ENCODE peak calls at places on chromosomes 16 and 17, in ten cellular contexts. L is RWPE2; J is cardiac muscle cell; N is mesenchymal stem cell; G is neuronal stem cell; E is left ventricle myocardium inferior; F is CD8-positive, alpha-beta T cell; X is SK-N-SH; O is naive thymus-derived CD4-positive, alpha-beta T cell; S is heart left ventricle. D is an unnamed sample.

GRCh38 chr17:58338907-58339774 is 10.5 kb upstream of the TSPOAP1 start:
- DNase-seq in L (no peak), J (peak; percentile 87), N (peak; percentile 64), G (no peak), E (peak; percentile 60), F (peak; percentile 40), X (peak; percentile 79), O (no peak), S (peak; percentile 63), D (no peak)

GRCh38 chr16:81833751-81834150 is 54.7 kb downstream of the PLCG2 start:
- DNase-seq in L (no peak), J (no peak), N (no peak), G (no peak), E (no peak), F (no peak), X (no peak), O (no peak), S (no peak), D (no peak)

GRCh38 chr17:37605813-37606505 is 3.3 kb downstream of the SYNRG start:
- DNase-seq in L (no peak), J (no peak), N (no peak), G (no peak), E (no peak), F (peak; percentile 47), X (no peak), O (peak; percentile 46), S (no peak), D (no peak)

GRCh38 chr16:10579965-10580918 is at the start of gene EMP2:
- DNase-seq in L (peak; percentile 76), J (peak; percentile 78), N (peak; percentile 81), G (peak; percentile 75), E (peak; percentile 88), F (no peak), X (peak; percentile 95), O (no peak), S (peak; percentile 90), D (no peak)

GRCh38 chr16:23504076-23504452 is 6.2 kb downstream of the GGA2 start:
- DNase-seq in L (no peak), J (peak; percentile 80), N (no peak), G (no peak), E (no peak), F (no peak), X (no peak), O (no peak), S (peak; percentile 43), D (no peak)

GRCh38 chr16:22205577-22206012 is 483 bp upstream of the EEF2K start:
- DNase-seq in L (no peak), J (no peak), N (no peak), G (no peak), E (no peak), F (no peak), X (no peak), O (no peak), S (no peak), D (no peak)

GRCh38 chr17:63442549-63443035 is 3.5 kb downstream of the CYB561 start:
- DNase-seq in L (no peak), J (no peak), N (no peak), G (no peak), E (no peak), F (no peak), X (peak; percentile 92), O (no peak), S (no peak), D (no peak)

GRCh38 chr16:11621920-11622651 is 35.4 kb upstream of the LITAF start:
- DNase-seq in L (no peak), J (no peak), N (no peak), G (no peak), E (no peak), F (peak; percentile 79), X (peak; percentile 56), O (peak; percentile 77), S (no peak), D (no peak)

GRCh38 chr16:55257971-55258613 is 65.9 kb upstream of the IRX6 start:
- DNase-seq in L (no peak), J (peak; percentile 61), N (no peak), G (peak; percentile 49), E (peak; percentile 29), F (peak; percentile 23), X (peak; percentile 45), O (peak; percentile 14), S (peak; percentile 39), D (no peak)

GRCh38 chr16:59487067-59487466 is 753.0 kb upstream of the GOT2 start:
- DNase-seq in L (no peak), J (no peak), N (no peak), G (no peak), E (no peak), F (no peak), X (no peak), O (no peak), S (no peak), D (no peak)
- H3K9me3 ChIP-seq in L (no peaks in the 10 kb centered on the region), J (no peaks in the 10 kb centered on the region), N (peaks cover 5% of the 10 kb centered on the region), G (no peaks in the 10 kb centered on the region), E (peaks cover 22% of the 10 kb centered on the region), F (no peaks in the 10 kb centered on the region), X (no peaks in the 10 kb centered on the region), O (no peaks in the 10 kb centered on the region), S (peaks cover 11% of the 10 kb centered on the region), D (no peaks in the 10 kb centered on the region)

GRCh38 chr16:49700928-49701685 is 154.8 kb downstream of the ZNF423 start:
- DNase-seq in L (no peak), J (peak; percentile 90), N (no peak), G (no peak), E (no peak), F (no peak), X (no peak), O (no peak), S (no peak), D (no peak)
- H3K4me1 ChIP-seq in L (no peaks in the 10 kb centered on the region), J (peaks cover 74% of the 10 kb centered on the region), N (peaks cover 56% of the 10 kb centered on the region), G (peaks cover 55% of the 10 kb centered on the region), E (peaks cover 57% of the 10 kb centered on the region), F (no peaks in the 10 kb centered on the region), X (peaks cover 10% of the 10 kb centered on the region), O (no peaks in the 10 kb centered on the region), S (peaks cover 21% of the 10 kb centered on the region), D (no peaks in the 10 kb centered on the region)

DNA sequence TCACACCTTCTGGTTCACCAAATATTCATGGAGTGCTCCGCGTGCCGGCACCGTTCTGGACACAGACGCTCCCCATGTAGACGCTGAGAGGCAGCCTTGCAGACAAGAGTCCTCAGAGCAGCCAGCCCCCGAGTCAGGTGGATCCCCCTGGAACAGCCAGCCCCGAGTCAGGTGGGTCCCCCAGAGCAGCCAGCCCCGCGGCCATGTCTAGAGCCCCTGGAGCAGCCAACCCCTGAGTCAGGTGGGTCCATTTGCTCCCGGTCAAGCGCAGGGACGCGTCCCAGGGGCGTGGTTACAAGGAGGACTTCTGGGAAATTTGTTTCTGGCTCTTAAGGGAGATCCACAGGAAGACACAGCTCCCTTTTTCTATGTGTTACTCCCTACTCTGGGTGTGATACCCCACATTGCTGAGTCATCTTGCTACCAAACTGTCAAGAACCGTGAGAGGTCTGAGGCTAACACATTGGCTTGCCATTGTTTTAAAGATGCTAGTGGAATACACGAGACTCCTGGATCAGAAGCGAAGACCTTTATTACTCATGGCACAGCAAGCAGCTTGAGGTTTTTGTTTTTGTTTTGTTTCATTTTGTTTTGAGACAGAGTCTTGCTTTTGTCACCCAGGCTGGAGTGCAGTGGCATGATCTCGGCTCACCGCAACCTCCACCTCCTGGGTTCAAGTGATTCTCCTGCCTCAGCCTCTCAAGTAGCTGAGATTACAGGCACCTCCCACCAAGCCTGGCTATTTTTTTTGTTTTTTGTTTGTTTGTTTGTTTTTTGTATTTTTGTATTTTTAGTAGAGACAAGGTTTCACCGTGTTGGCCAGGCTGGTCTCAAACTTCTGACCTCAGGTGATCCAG is 43.3 kb upstream of the CBFA2T3 start:
- DNase-seq in L (peak; percentile 54), J (no peak), N (no peak), G (no peak), E (peak; percentile 12), F (no peak), X (no peak), O (no peak), S (no peak), D (no peak)
- H3K4me3 ChIP-seq in L (no peak overlapping the region), J (no peak overlapping the region), N (no peak overlapping the region), G (no peak overlapping the region), E (no peak overlapping the region), F (no peak overlapping the region), X (no peak overlapping the region), O (no peak overlapping the region), S (no peak overlapping the region), D (no peak overlapping the region)

DNA sequence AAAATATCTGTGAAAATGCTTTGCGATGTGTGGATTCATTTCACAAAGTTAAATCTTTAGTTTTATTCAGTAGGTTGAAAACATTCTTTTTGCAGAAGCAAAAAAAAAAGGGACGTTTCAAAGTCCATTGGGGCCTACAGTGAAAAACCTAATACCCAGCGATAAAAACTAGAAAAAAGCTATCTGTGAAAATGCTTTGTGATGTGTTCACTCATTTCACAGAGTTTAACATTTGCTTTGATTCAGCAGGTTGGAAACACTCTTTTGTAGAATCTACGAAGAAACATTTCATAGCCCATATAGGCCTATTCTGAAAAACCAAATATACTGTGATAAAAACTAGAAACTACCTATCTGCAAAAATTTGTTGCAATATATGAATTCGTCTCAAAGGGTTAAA is 113.6 kb upstream of the WSB1 start:
- DNase-seq in L (no peak), J (no peak), N (no peak), G (no peak), E (no peak), F (no peak), X (no peak), O (no peak), S (no peak), D (no peak)
- H3K9me3 ChIP-seq in L (no peaks in the 10 kb centered on the region), J (peaks cover 6% of the 10 kb centered on the region), N (peaks cover 4% of the 10 kb centered on the region), G (no peaks in the 10 kb centered on the region), E (peaks cover 22% of the 10 kb centered on the region), F (no peaks in the 10 kb centered on the region), X (peaks cover 3% of the 10 kb centered on the region), O (no peaks in the 10 kb centered on the region), S (peaks cover 17% of the 10 kb centered on the region), D (no peaks in the 10 kb centered on the region)

D was measured in effector memory CD4-positive, alpha-beta T cell.